ENCODE peak calls at places on chromosomes 1 and 21, in six cellular contexts. N, U, H, I, O and T are unnamed samples.
A peak's percentile ranks its signal among the peaks of the same experiment; 100 is the strongest.

GRCh38 chr1:17059391-17060128 is 5.7 kb upstream of the SDHB start:
- DNase-seq in O (no peak), U (no peak), H (peak; percentile 44), I (no peak), N (peak; percentile 86), T (peak; percentile 81)

GRCh38 chr1:101000141-101000867 is 25.3 kb downstream of the DPH5 start:
- DNase-seq in I (no peak), N (no peak), H (no peak), O (no peak), U (no peak), T (no peak)

GRCh38 chr1:204826970-204827369 is 43.7 kb upstream of the NFASC start:
- DNase-seq in H (no peak), N (peak; percentile 56), U (no peak), I (no peak), O (no peak), T (peak; percentile 43)

GRCh38 chr1:13908128-13908527 is 208.1 kb downstream of the PRDM2 start:
- DNase-seq in O (no peak), U (no peak), N (no peak), H (no peak), I (no peak), T (no peak)

GRCh38 chr1:91613594-91613993 is 112.9 kb downstream of the CDC7 start:
- DNase-seq in N (peak; percentile 52), U (no peak), O (no peak), I (no peak), H (no peak), T (no peak)

GRCh38 chr21:32690085-32690484 is 37.7 kb downstream of the SYNJ1 start:
- DNase-seq in N (no peak), O (no peak), H (no peak), I (no peak), U (no peak), T (no peak)

GRCh38 chr1:16048573-16049189 is 5.1 kb downstream of the CLCNKB start:
- DNase-seq in H (peak; percentile 72), O (no peak), U (no peak), I (no peak), N (peak; percentile 55), T (peak; percentile 27)

GRCh38 chr1:208039536-208040332 is 128.8 kb upstream of the CD34 start:
- DNase-seq in I (no peak), N (no peak), H (no peak), O (no peak), U (no peak), T (no peak)

GRCh38 chr1:160795951-160796383 is at the start of gene LY9:
- DNase-seq in H (no peak), I (no peak), N (peak; percentile 4), O (peak; percentile 41), U (no peak), T (no peak)

GRCh38 chr1:6982443-6982842 is 197.2 kb downstream of the CAMTA1 start:
- DNase-seq in U (no peak), O (no peak), N (no peak), I (no peak), H (no peak), T (no peak)

GRCh38 chr1:223538921-223539445 is 126.5 kb downstream of the CAPN8 start:
- DNase-seq in I (no peak), N (no peak), U (no peak), H (no peak), O (no peak), T (no peak)

GRCh38 chr1:88878731-88879130 is 12.6 kb downstream of the GTF2B start:
- DNase-seq in I (no peak), H (no peak), U (no peak), O (no peak), N (peak; percentile 45), T (no peak)

GRCh38 chr1:7616076-7616833 is 154.8 kb upstream of the VAMP3 start:
- DNase-seq in H (peak; percentile 54), O (peak; percentile 1), U (no peak), N (peak; percentile 66), I (no peak), T (peak; percentile 16)

GRCh38 chr1:243227596-243227995 is 27.5 kb downstream of the CEP170 start:
- DNase-seq in N (no peak), H (no peak), I (no peak), O (no peak), U (no peak), T (no peak)

GRCh38 chr1:231761747-231762541 is 135.4 kb downstream of the DISC1 start:
- DNase-seq in H (no peak), I (no peak), U (no peak), O (no peak), N (no peak), T (no peak)

GRCh38 chr1:65059930-65060538 is 88.0 kb upstream of the AK4 start:
- DNase-seq in I (no peak), O (no peak), N (peak; percentile 77), H (no peak), U (no peak), T (peak; percentile 43)

GRCh38 chr1:43308635-43309580 is 8.1 kb downstream of the TIE1 start:
- DNase-seq in U (no peak), I (no peak), H (peak; percentile 12), O (no peak), N (no peak), T (no peak)

GRCh38 chr21:45861156-45861870 is 120.3 kb upstream of the COL6A1 start:
- DNase-seq in U (no peak), H (no peak), N (no peak), I (no peak), O (no peak), T (no peak)

GRCh38 chr1:36137776-36138175 is 11.5 kb downstream of the TRAPPC3 start:
- DNase-seq in I (no peak), O (no peak), H (no peak), U (no peak), N (no peak), T (no peak)

GRCh38 chr1:53091841-53092645 is 30.0 kb downstream of the PODN start:
- DNase-seq in N (peak; percentile 20), O (no peak), I (no peak), U (no peak), H (peak; percentile 64), T (no peak)

GRCh38 chr1:150066838-150067183 is 765 bp upstream of the VPS45 start:
- DNase-seq in I (no peak), O (peak; percentile 20), U (no peak), N (no peak), H (peak; percentile 66), T (peak; percentile 57)

GRCh38 chr1:3518256-3518655 is 63.8 kb downstream of the ARHGEF16 start:
- DNase-seq in H (no peak), O (no peak), I (no peak), N (no peak), U (no peak), T (no peak)

GRCh38 chr1:33660244-33660643 is 187.8 kb downstream of the ZSCAN20 start:
- DNase-seq in O (no peak), N (peak; percentile 33), I (no peak), U (no peak), H (no peak), T (no peak)